ENCODE peak calls at places on chromosomes 12 and 14, in six cellular contexts. F is heart right ventricle, L is smooth muscle cell of the brain vasculature, C is uterus, W is A172, I is NCI-H510A. H is an unnamed sample.

GRCh38 chr12:56317675-56318074 is 1.9 kb upstream of the CNPY2 start:
- DNase-seq in F (no peak), L (no peak), C (no peak), W (no peak), I (no peak), H (no peak)

GRCh38 chr12:106039242-106039641 is 99.5 kb downstream of the NUAK1 start:
- DNase-seq in F (no peak), L (no peak), C (no peak), W (no peak), I (no peak), H (no peak)

GRCh38 chr12:47887529-47887928 is 17.3 kb downstream of the VDR start:
- DNase-seq in F (no peak), L (no peak), C (no peak), W (no peak), I (no peak), H (no peak)

GRCh38 chr12:4435537-4435936 is 10.1 kb downstream of the FGF6 start:
- DNase-seq in F (no peak), L (no peak), C (no peak), W (no peak), I (no peak), H (no peak)

GRCh38 chr12:98645572-98646067 is 530 bp downstream of the APAF1 start:
- DNase-seq in F (peak), L (no peak), C (no peak), W (peak), I (no peak), H (no peak)

GRCh38 chr12:132543298-132544172 is 53.6 kb downstream of the FBRSL1 start:
- DNase-seq in F (no peak), L (no peak), C (no peak), W (no peak), I (no peak), H (no peak)

GRCh38 chr14:81296263-81296923 is 75.6 kb upstream of the GTF2A1 start:
- DNase-seq in F (no peak), L (no peak), C (no peak), W (no peak), I (no peak), H (no peak)

GRCh38 chr14:73422515-73422914 is 35.8 kb downstream of the NUMB start:
- DNase-seq in F (no peak), L (no peak), C (no peak), W (no peak), I (peak), H (no peak)

GRCh38 chr14:98711453-98711852 is 560.5 kb downstream of the BCL11B start:
- DNase-seq in F (no peak), L (no peak), C (no peak), W (no peak), I (no peak), H (no peak)

H was measured in NCI-H187 treated with DMSO at 0.1 percent for 48 hours.